ENCODE peak calls at places on chromosomes 1 and 21, in ten cellular contexts. Z, H, P, T, I, L, V, D, C and U are unnamed samples.

GRCh38 chr1:18803392-18803791 is 56.1 kb downstream of the TAS1R2 start:
- DNase-seq in Z (no peak), H (no peak), P (no peak), T (no peak), I (no peak), L (no peak), V (no peak), D (no peak), C (no peak), U (no peak)

GRCh38 chr1:69523032-69523431 is 44.7 kb upstream of the LRRC7 start:
- DNase-seq in Z (no peak), H (no peak), P (no peak), T (no peak), I (no peak), L (no peak), V (peak), D (no peak), C (peak), U (no peak)

GRCh38 chr1:194297999-194298598 is 1111.7 kb upstream of the B3GALT2 start:
- DNase-seq in Z (no peak), H (no peak), P (no peak), T (no peak), I (no peak), L (no peak), V (no peak), D (no peak), C (no peak), U (no peak)

GRCh38 chr1:9606948-9607347 is 18.2 kb downstream of the TMEM201 start:
- DNase-seq in Z (no peak), H (no peak), P (no peak), T (no peak), I (no peak), L (no peak), V (no peak), D (peak), C (no peak), U (no peak)

GRCh38 chr1:1361233-1361981 is 3.1 kb upstream of the MXRA8 start:
- DNase-seq in Z (no peak), H (no peak), P (no peak), T (no peak), I (no peak), L (no peak), V (no peak), D (no peak), C (no peak), U (no peak)

GRCh38 chr21:41763398-41763931 is 3.4 kb downstream of the RIPK4 start:
- DNase-seq in Z (no peak), H (no peak), P (no peak), T (no peak), I (no peak), L (no peak), V (no peak), D (no peak), C (no peak), U (no peak)

GRCh38 chr1:84936116-84936810 is 43.3 kb upstream of the LPAR3 start:
- DNase-seq in Z (peak), H (no peak), P (no peak), T (peak), I (no peak), L (peak), V (no peak), D (peak), C (peak), U (peak)

GRCh38 chr1:21121764-21122471 is 54.8 kb downstream of the EIF4G3 start:
- DNase-seq in Z (no peak), H (no peak), P (no peak), T (no peak), I (no peak), L (no peak), V (no peak), D (no peak), C (no peak), U (no peak)

GRCh38 chr1:178060789-178061556 is 32.9 kb upstream of the RASAL2 start:
- DNase-seq in Z (no peak), H (no peak), P (no peak), T (no peak), I (no peak), L (no peak), V (peak), D (no peak), C (peak), U (no peak)

GRCh38 chr1:35278886-35279554 is 10.5 kb downstream of the ZMYM4 start:
- DNase-seq in Z (no peak), H (no peak), P (no peak), T (no peak), I (no peak), L (peak), V (no peak), D (no peak), C (no peak), U (no peak)

GRCh38 chr1:234611799-234612351 is 1.9 kb upstream of the IRF2BP2 start:
- DNase-seq in Z (no peak), H (no peak), P (peak), T (peak), I (no peak), L (no peak), V (no peak), D (no peak), C (peak), U (no peak)

GRCh38 chr1:224540535-224540934 is 75.6 kb upstream of the CNIH3 start:
- DNase-seq in Z (no peak), H (no peak), P (no peak), T (no peak), I (no peak), L (no peak), V (no peak), D (no peak), C (no peak), U (no peak)